ENCODE peak calls at places on chromosomes 16 and 17, in seven cellular contexts. R is stimulated activated CD8-positive, alpha-beta memory T cell treated with anti-CD3 and anti-CD28 coated beads, Interleukin-4, amount 100 ng/mL, for 24 hours; P is GM04503; F is LNCaP clone FGC; Q is psoas muscle; U is nephron progenitor cell; T is D341Med. B is an unnamed sample.

GRCh38 chr16:14373901-14374300 is 256.2 kb downstream of the PARN start:
- DNase-seq in R (no peak), P (no peak), F (no peak), Q (no peak), U (no peak), T (no peak), B (no peak)

GRCh38 chr17:34314279-34314678 is 5.0 kb upstream of the CCL8 start:
- DNase-seq in R (no peak), P (no peak), F (no peak), Q (no peak), U (no peak), T (no peak), B (no peak)

GRCh38 chr16:51276335-51276734 is 125.3 kb upstream of the SALL1 start:
- DNase-seq in R (no peak), P (no peak), F (no peak), Q (no peak), U (no peak), T (no peak), B (no peak)

GRCh38 chr17:63139356-63139755 is 173.3 kb downstream of the TANC2 start:
- DNase-seq in R (no peak), P (no peak), F (no peak), Q (peak), U (no peak), T (no peak), B (no peak)

GRCh38 chr16:51881731-51882130 is 665.2 kb downstream of the TOX3 start:
- DNase-seq in R (no peak), P (no peak), F (no peak), Q (no peak), U (no peak), T (no peak), B (no peak)

GRCh38 chr16:27795992-27796614 is 246.2 kb downstream of the KATNIP start:
- DNase-seq in R (no peak), P (no peak), F (peak), Q (no peak), U (peak), T (no peak), B (peak)

GRCh38 chr17:63407741-63408330 is 38.3 kb downstream of the CYB561 start:
- DNase-seq in R (no peak), P (no peak), F (no peak), Q (no peak), U (no peak), T (no peak), B (no peak)

GRCh38 chr16:50815382-50815781 is 73.5 kb downstream of the CYLD start:
- DNase-seq in R (no peak), P (no peak), F (no peak), Q (no peak), U (no peak), T (no peak), B (no peak)

GRCh38 chr17:28569446-28569845 is 1.9 kb downstream of the PIGS start:
- DNase-seq in R (no peak), P (no peak), F (no peak), Q (no peak), U (no peak), T (no peak), B (no peak)

GRCh38 chr17:45777388-45777787 is 6.7 kb upstream of the CRHR1 start:
- DNase-seq in R (no peak), P (no peak), F (no peak), Q (no peak), U (no peak), T (no peak), B (no peak)

GRCh38 chr16:81421126-81421525 is 23.5 kb upstream of the CMIP start:
- DNase-seq in R (no peak), P (no peak), F (no peak), Q (no peak), U (no peak), T (no peak), B (no peak)

GRCh38 chr17:48074322-48075054 is 26.3 kb downstream of the NFE2L1 start:
- DNase-seq in R (peak), P (peak), F (peak), Q (peak), U (peak), T (peak), B (peak)

GRCh38 chr16:30985401-30986128 is 558 bp downstream of the HSD3B7 start:
- DNase-seq in R (no peak), P (no peak), F (peak), Q (peak), U (no peak), T (peak), B (no peak)

GRCh38 chr17:83053779-83054451 is 25.5 kb upstream of the METRNL start:
- DNase-seq in R (no peak), P (no peak), F (no peak), Q (peak), U (no peak), T (no peak), B (no peak)

GRCh38 chr17:50144845-50145531 is 5.5 kb downstream of the PPP1R9B start:
- DNase-seq in R (no peak), P (no peak), F (no peak), Q (peak), U (no peak), T (no peak), B (no peak)

GRCh38 chr17:35892091-35892637 is 12.0 kb upstream of the CCL5 start:
- DNase-seq in R (peak), P (no peak), F (no peak), Q (no peak), U (no peak), T (no peak), B (no peak)

GRCh38 chr17:59903455-59903854 is 10.5 kb downstream of the RPS6KB1 start:
- DNase-seq in R (no peak), P (no peak), F (no peak), Q (no peak), U (no peak), T (no peak), B (no peak)

GRCh38 chr17:29583324-29584248 is 5.9 kb downstream of the GIT1 start:
- DNase-seq in R (no peak), P (no peak), F (no peak), Q (peak), U (no peak), T (peak), B (no peak)